ENCODE peak calls at places on chromosomes 2 and 18, in five cellular contexts. P is upper lobe of left lung, X is A549, K is HepG2, M is K562. V is an unnamed sample.

GRCh38 chr2:216591480-216591879 is 41.7 kb upstream of the IGFBP2 start:
- ATAC-seq in P (no peak), X (no peak), K (no peak), M (no peak), V (no peak)

GRCh38 chr2:238114851-238115660 is 14.9 kb downstream of the ESPNL start:
- ATAC-seq in P (no peak), X (peak; percentile 31), K (peak; percentile 61), M (peak; percentile 83), V (no peak)

GRCh38 chr2:104476563-104476988 is 377.3 kb upstream of the POU3F3 start:
- ATAC-seq in P (no peak), X (no peak), K (peak; percentile 85), M (no peak), V (no peak)

GRCh38 chr2:12302140-12302539 is 414.6 kb upstream of the TRIB2 start:
- ATAC-seq in P (peak; percentile 24), X (no peak), K (no peak), M (no peak), V (no peak)

GRCh38 chr2:233400341-233400740 is 46.0 kb downstream of the DGKD start:
- ATAC-seq in P (peak; percentile 34), X (peak; percentile 48), K (peak; percentile 27), M (no peak), V (no peak)

GRCh38 chr2:238434846-238435751 is 8.4 kb downstream of the ASB1 start:
- ATAC-seq in P (no peak), X (no peak), K (peak; percentile 98), M (no peak), V (no peak)

GRCh38 chr2:23940976-23941605 is 828 bp downstream of the UBXN2A start:
- ATAC-seq in P (no peak), X (peak; percentile 26), K (peak; percentile 31), M (peak; percentile 39), V (no peak)

GRCh38 chr2:79271456-79271855 is 111.9 kb upstream of the REG3A start:
- ATAC-seq in P (no peak), X (no peak), K (no peak), M (no peak), V (no peak)

DNA sequence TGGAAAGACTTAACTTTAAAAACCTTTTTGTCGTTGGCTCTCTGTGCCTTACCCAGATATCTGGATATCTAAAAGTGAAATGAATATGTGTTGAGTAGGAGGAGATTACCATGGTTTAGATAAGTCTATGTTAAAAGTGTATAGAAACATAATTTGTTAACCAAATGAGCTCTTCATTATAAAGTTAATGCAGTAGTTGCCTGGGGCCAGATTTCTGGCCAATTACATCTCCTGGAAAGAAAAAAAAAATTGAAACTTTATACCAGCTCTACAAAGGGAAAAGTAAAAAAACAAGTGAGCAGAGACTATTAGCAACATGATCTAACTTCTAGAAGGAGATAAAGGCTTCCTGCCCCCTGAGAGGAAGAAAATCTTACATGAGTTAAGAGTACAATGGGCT is 259.5 kb upstream of the UBE2E3 start:
- ATAC-seq in P (no peak), X (no peak), K (no peak), M (no peak), V (no peak)
- H3K4me3 ChIP-seq in P (no peak overlapping the region), X (no peak overlapping the region), K (no peak overlapping the region), M (no peak overlapping the region), V (no peak overlapping the region)

DNA sequence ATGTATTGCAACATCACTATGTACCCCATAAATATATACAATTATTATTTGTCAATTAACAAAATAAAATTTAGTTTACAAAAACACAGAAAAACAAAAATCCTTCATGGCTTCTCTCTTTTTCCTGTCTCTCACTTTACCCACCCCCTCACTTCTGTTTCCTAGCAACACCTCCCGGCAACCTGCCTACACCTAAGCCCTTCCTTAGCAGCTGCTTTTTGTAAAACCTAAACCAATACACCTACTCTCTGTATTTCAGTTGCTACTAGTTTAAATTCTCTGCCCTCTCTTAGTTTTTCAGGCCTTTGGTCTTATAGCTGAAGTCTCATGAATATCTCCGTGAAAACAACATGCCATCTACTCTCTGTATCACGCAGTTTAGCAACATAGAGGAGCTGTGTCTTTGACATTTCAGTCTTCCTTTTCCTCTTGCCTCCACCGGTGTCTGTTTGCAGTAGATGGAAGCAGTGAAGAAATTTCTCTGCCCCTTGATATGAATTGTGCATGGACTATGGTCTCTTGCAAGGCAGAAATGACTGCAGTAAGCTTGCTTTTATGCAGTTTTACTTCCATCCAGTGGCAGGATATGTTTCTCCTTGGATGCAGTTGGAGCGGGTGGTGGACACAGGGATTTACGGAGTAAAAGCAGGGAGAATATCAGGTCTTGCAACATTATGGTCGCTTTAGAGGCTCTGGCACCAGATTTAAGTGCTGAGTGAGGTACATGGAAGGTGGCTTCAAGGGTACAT is 42.0 kb upstream of the ZDBF2 start:
- ATAC-seq in P (no peak), X (no peak), K (no peak), M (no peak), V (peak; percentile 39)
- TF ChIP-seq CTCF in P (no peak), X (no peak), K (no peak), M (no peak), V (no peak)

DNA sequence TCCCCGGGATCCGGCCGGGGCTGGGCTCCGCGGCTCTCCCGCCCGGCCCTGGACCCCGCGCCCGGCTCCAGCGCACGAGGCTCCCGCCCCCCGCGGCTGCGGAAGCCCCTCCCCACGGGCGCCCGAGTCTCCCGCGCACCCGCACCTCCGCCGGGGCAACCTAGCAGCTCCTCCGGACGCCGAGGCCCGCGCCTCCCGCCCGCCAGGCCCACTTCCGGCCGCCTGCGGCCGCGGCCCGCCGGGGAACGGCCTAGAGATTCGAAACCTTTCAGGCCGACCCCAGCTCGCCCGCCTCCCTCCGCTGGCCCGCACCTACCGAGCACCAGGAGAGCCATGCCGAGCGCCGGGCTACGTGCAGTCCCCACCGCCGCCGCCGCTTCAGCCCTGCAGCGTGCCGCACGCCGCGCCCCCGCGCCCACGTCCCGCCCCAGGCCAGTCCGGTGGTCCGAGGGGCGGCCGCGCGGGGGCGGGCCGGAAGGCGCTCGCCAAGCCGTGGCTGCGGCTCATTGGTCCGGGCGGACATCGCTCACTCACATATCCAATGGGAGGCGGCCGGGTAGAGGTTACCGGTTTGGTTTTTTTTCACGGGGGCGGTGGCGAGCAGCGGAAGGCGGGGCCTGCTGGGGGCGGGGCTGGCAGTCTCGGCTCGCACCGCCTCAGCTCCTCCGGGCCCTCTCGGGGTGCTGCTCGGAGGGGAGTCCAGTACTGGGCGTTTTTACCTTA is at the start of gene PDIA6:
- ATAC-seq in P (peak; percentile 98), X (peak; percentile 98), K (peak; percentile 94), M (peak; percentile 98), V (peak; percentile 100)
- TF ChIP-seq EP300 in P (no peak), X (no peak), K (no peak), M (no peak), V (no peak)

GRCh38 chr18:13611616-13612110 is 114.7 kb downstream of the FAM210A start:
- ATAC-seq in P (peak; percentile 49), X (peak; percentile 55), K (no peak), M (peak; percentile 24), V (peak; percentile 64)

GRCh38 chr18:13611058-13611615 is 115.2 kb downstream of the FAM210A start:
- ATAC-seq in P (peak; percentile 2), X (no peak), K (no peak), M (no peak), V (peak; percentile 50)

GRCh38 chr18:13608791-13609552 is 117.4 kb downstream of the FAM210A start:
- ATAC-seq in P (peak; percentile 56), X (no peak), K (no peak), M (no peak), V (no peak)

GRCh38 chr18:13612111-13612997 is 114.0 kb downstream of the FAM210A start:
- ATAC-seq in P (no peak), X (no peak), K (no peak), M (peak; percentile 23), V (peak; percentile 2)

DNA sequence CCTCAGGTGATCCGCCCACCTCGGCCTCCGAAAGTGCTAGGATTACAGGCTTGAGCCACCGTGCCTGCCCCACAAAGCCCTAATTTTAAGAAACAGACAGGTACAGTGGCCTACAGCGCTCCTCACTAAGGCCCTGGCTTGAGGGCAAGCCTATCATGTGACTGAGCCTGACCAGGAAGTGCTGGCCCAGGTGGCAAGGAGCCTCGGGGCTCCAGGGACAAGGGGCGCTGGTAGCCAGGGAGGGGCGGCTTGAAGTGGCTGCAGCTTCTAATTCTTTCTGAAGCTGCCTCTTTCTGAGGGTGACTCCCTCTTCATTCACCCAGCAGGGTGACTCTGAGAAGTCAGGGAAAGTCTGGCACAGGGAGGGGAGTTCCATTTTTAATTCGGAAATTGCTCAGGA is 115.8 kb downstream of the FAM210A start:
- ATAC-seq in P (no peak), X (no peak), K (no peak), M (no peak), V (no peak)
- H3K4me3 ChIP-seq in P (peak overlapping the region; percentile 35), X (no peak overlapping the region), K (no peak overlapping the region), M (no peak overlapping the region), V (peak overlapping the region; percentile 34)

DNA sequence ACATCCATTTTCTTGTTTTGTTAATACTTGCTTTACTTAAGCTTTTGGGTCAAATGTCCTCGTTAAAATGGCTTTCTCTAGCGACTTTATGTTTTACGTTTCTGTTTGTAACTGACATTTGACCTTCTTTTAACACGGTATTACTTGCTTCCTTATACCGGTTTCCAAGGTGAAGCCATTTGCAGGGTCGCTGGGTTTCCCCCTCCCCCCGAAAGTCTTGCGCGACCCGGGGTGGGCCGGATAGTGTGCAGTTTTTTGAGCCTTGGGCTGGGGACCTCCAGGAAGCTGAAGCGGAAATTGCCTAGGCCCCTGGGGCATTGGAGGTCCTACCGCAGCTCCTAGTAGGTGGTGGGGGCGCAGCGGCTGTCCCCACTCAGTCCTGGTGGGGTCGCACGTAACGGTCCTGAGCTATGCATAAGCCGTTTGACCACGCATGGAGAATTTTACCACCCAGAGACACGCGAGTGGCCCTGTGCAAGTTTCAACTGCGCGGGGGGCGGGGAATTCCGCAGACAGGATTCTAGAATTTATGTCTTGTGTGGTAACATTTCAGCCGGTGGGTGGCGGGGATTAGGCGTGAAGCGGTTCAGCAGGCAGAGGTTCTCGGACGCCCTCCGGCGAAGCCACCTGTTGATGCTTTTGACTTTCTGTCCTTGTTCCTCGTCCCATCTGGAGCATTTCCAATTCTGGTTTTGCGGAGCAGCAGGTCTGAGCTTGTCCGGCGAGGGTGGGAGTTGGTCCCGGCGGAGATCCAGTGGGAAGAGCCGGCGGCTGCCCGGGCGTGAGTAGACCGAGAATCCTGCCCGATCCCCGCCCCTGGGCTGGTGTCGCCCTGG is 2.4 kb downstream of the CFLAR start:
- ATAC-seq in P (peak; percentile 76), X (peak; percentile 69), K (peak; percentile 47), M (peak; percentile 60), V (peak; percentile 47)
- TF ChIP-seq CTCF in P (peak; percentile 47), X (peak; percentile 62), K (peak; percentile 78), M (peak; percentile 89), V (peak; percentile 66)

V was measured in gastroesophageal sphincter.